ENCODE peak calls at places on chromosomes 11 and 22, in ten cellular contexts. R, B, M, I, T, P, K, C, L and V are unnamed samples.
A peak's percentile ranks its signal among the peaks of the same experiment; 100 is the strongest.

GRCh38 chr22:43094085-43094484 is 4.9 kb upstream of the TTLL1 start:
- DNase-seq in I (peak; percentile 66), K (no peak), L (no peak), P (peak; percentile 24), M (no peak), R (no peak), T (peak; percentile 16), B (no peak), C (no peak), V (no peak)

GRCh38 chr11:32421992-32422391 is 13.3 kb downstream of the WT1 start:
- DNase-seq in C (peak; percentile 27), P (no peak), K (no peak), B (no peak), L (no peak), R (no peak), M (no peak), T (no peak), I (no peak), V (no peak)

GRCh38 chr11:118679483-118679882 is at the start of gene TREH:
- DNase-seq in C (no peak), T (no peak), M (no peak), L (no peak), I (no peak), K (no peak), P (no peak), B (no peak), R (no peak), V (no peak)

GRCh38 chr22:39123811-39124668 is 27.0 kb downstream of the APOBEC3H start:
- DNase-seq in C (no peak), K (no peak), T (no peak), B (no peak), M (no peak), I (no peak), P (no peak), L (no peak), R (no peak), V (peak; percentile 74)

GRCh38 chr22:17972385-17973181 is 51.8 kb downstream of the MICAL3 start:
- DNase-seq in C (peak; percentile 45), P (peak; percentile 85), T (no peak), I (peak; percentile 54), B (peak; percentile 48), L (no peak), K (no peak), M (no peak), R (no peak), V (peak; percentile 62)

GRCh38 chr22:33221566-33221965 is 163.4 kb upstream of the SYN3 start:
- DNase-seq in M (no peak), T (no peak), P (no peak), B (no peak), I (no peak), L (no peak), K (no peak), C (no peak), R (no peak), V (no peak)

GRCh38 chr11:1382831-1383607 is 6.7 kb upstream of the BRSK2 start:
- DNase-seq in C (peak; percentile 74), T (peak; percentile 88), M (peak; percentile 85), B (no peak), L (peak; percentile 69), I (peak; percentile 85), P (peak; percentile 22), R (no peak), K (peak; percentile 45), V (peak; percentile 84)

GRCh38 chr11:12223771-12224536 is 113.6 kb downstream of the MICAL2 start:
- DNase-seq in M (no peak), T (no peak), L (no peak), R (no peak), B (no peak), I (peak; percentile 62), P (peak; percentile 42), C (peak; percentile 31), K (no peak), V (no peak)

GRCh38 chr11:69445131-69445470 is 36.4 kb upstream of the LINC01488 start:
- DNase-seq in I (no peak), M (no peak), K (no peak), B (no peak), T (no peak), P (no peak), C (no peak), R (no peak), L (peak; percentile 38), V (no peak)

GRCh38 chr22:49712195-49712791 is 115.4 kb downstream of the BRD1 start:
- DNase-seq in B (no peak), T (no peak), R (no peak), P (no peak), I (no peak), L (no peak), C (no peak), K (no peak), M (no peak), V (peak; percentile 85)

GRCh38 chr11:103887001-103887680 is 149.3 kb upstream of the DDI1 start:
- DNase-seq in I (no peak), B (no peak), K (no peak), L (peak; percentile 9), P (no peak), T (no peak), M (no peak), C (no peak), R (no peak), V (peak; percentile 66)

GRCh38 chr11:79237676-79238075 is 203.2 kb downstream of the TENM4 start:
- DNase-seq in I (no peak), M (no peak), T (no peak), K (no peak), R (peak; percentile 86), L (no peak), B (no peak), C (no peak), P (peak; percentile 79), V (peak; percentile 61)

GRCh38 chr11:67255864-67256263 is 10.4 kb upstream of the GRK2 start:
- DNase-seq in P (no peak), C (no peak), B (no peak), L (no peak), I (no peak), M (no peak), R (no peak), K (no peak), T (no peak), V (no peak)